ENCODE peak calls at places on chromosomes 1 and 21, in six cellular contexts. I is neural progenitor cell, B is PC-9, T is GM23248, Z is MM.1S, G is PC-3. M is an unnamed sample. For H3F3A and H3K4me1, the result is how much of the 10 kb centered on the place peaks cover.

GRCh38 chr1:169484683-169485426 is 889 bp downstream of the SLC19A2 start:
- DNase-seq in I (peak), B (no peak), T (peak), Z (peak), G (peak), M (peak)

GRCh38 chr1:229128209-229128608 is 142.7 kb upstream of the RAB4A start:
- DNase-seq in I (no peak), B (no peak), T (no peak), Z (no peak), G (no peak), M (no peak)

GRCh38 chr1:54125671-54126070 is 27.1 kb downstream of the CDCP2 start:
- DNase-seq in I (peak), B (peak), T (peak), Z (no peak), G (peak), M (no peak)

GRCh38 chr1:16145030-16145987 is 10.6 kb downstream of the EPHA2 start:
- DNase-seq in I (peak), B (peak), T (peak), Z (no peak), G (peak), M (peak)

GRCh38 chr1:162562452-162562828 is 918 bp downstream of the UAP1 start:
- DNase-seq in I (no peak), B (no peak), T (peak), Z (peak), G (peak), M (no peak)

GRCh38 chr21:33099131-33099530 is 29.2 kb downstream of the OLIG1 start:
- DNase-seq in I (no peak), B (no peak), T (no peak), Z (no peak), G (no peak), M (no peak)

GRCh38 chr1:115564201-115564600 is 77.6 kb upstream of the VANGL1 start:
- DNase-seq in I (peak), B (no peak), T (no peak), Z (no peak), G (no peak), M (peak)

GRCh38 chr1:220219136-220219442 is 53.2 kb downstream of the RAB3GAP2 start:
- DNase-seq in I (no peak), B (no peak), T (no peak), Z (no peak), G (no peak), M (no peak)

GRCh38 chr1:116346943-116347673 is 25.9 kb upstream of the ATP1A1 start:
- DNase-seq in I (no peak), B (no peak), T (no peak), Z (no peak), G (no peak), M (peak)

GRCh38 chr1:94721240-94721639 is 98.9 kb upstream of the SLC44A3 start:
- DNase-seq in I (no peak), B (no peak), T (no peak), Z (no peak), G (no peak), M (no peak)

GRCh38 chr1:230891413-230891812 is 23.1 kb upstream of the C1orf198 start:
- DNase-seq in I (peak), B (no peak), T (peak), Z (no peak), G (peak), M (no peak)

GRCh38 chr1:89050649-89051033 is 14.4 kb downstream of the GBP1 start:
- DNase-seq in I (no peak), B (no peak), T (no peak), Z (no peak), G (no peak), M (no peak)

GRCh38 chr1:21340230-21340564 is 49.9 kb upstream of the ECE1 start:
- DNase-seq in I (no peak), B (peak), T (no peak), Z (no peak), G (peak), M (no peak)

GRCh38 chr1:184705271-184705670 is 49.4 kb downstream of the EDEM3 start:
- DNase-seq in I (no peak), B (no peak), T (no peak), Z (no peak), G (peak), M (no peak)
- H3F3A ChIP-seq in I (under half), B (under half), T (under half), Z (under half), G (under half), M (under half)

DNA sequence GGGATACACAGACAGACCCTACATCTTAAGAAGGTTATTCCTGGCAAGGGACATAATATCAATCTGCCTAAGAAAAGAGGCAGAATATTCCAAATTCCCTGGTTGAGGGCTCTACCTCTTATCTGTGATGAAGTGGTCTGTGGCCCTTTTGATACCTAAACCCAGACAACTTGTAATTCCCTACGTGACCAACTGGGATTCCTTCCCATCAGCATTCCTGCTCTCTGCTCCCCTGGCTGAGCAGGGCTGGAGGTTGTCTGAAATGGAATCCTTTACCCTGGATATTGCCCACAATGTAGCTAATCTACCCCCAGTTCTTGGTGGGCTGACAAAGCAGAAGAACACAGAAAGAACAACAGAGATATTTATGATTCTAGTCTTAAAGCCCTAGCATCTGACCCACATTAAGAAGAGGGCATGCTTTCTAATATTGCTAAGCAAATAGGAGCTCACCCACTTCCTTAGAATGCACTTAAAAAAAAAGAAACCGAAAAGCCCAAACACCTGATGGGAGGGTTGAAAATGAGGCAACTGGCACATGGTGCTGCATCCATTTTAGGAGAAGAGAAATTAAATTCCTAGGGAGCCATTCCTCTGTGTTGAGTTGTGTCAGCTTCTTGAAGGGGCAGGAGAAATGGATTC is 36.8 kb downstream of the GADD45A start:
- DNase-seq in I (no peak), B (no peak), T (no peak), Z (peak), G (no peak), M (peak)
- H3K4me1 ChIP-seq in I (under half), B (under half), T (half or more), Z (under half), G (half or more), M (under half)

GRCh38 chr1:153678519-153679336 is at the start of gene NPR1:
- DNase-seq in I (peak), B (no peak), T (peak), Z (no peak), G (no peak), M (peak)
- TF ChIP-seq EZH2 in I (peak), B (no peak), T (no peak), Z (peak), G (peak), M (peak)

GRCh38 chr1:201704439-201704792 is 124.5 kb upstream of the IPO9 start:
- DNase-seq in I (no peak), B (no peak), T (no peak), Z (no peak), G (no peak), M (no peak)
- H3F3A ChIP-seq in I (under half), B (under half), T (half or more), Z (under half), G (under half), M (under half)